ENCODE peak calls at places on chromosome 18, in six cellular contexts. One of them, this sample, is unnamed.

GRCh38 chr18:27599202-27599829 is 414.2 kb upstream of the CHST9 start:
- DNase-seq in H9: peak; percentile 50
- DNase-seq in mesenchymal stem cell: peak; percentile 51
- DNase-seq in IMR-90: peak; percentile 28
- DNase-seq in neuronal stem cell: peak; percentile 57
- DNase-seq in H1: no peak
- DNase-seq in this sample: peak; percentile 80

GRCh38 chr18:44701227-44701626 is 20.5 kb downstream of the SETBP1 start:
- DNase-seq in mesenchymal stem cell: no peak
- DNase-seq in H9: no peak
- DNase-seq in H1: no peak
- DNase-seq in IMR-90: no peak
- DNase-seq in neuronal stem cell: no peak
- DNase-seq in this sample: no peak

GRCh38 chr18:7618821-7619410 is 51.8 kb downstream of the PTPRM start:
- DNase-seq in H1: no peak
- DNase-seq in neuronal stem cell: peak; percentile 39
- DNase-seq in mesenchymal stem cell: no peak
- DNase-seq in IMR-90: no peak
- DNase-seq in H9: no peak
- DNase-seq in this sample: no peak

GRCh38 chr18:11387880-11388279 is 221.5 kb upstream of the SLC35G4 start:
- DNase-seq in neuronal stem cell: no peak
- DNase-seq in mesenchymal stem cell: peak; percentile 61
- DNase-seq in H1: no peak
- DNase-seq in H9: peak; percentile 46
- DNase-seq in IMR-90: peak; percentile 47
- DNase-seq in this sample: no peak

GRCh38 chr18:41072946-41073345 is 882.1 kb upstream of the PIK3C3 start:
- DNase-seq in H1: no peak
- DNase-seq in neuronal stem cell: no peak
- DNase-seq in IMR-90: peak; percentile 52
- DNase-seq in H9: no peak
- DNase-seq in mesenchymal stem cell: peak; percentile 32
- DNase-seq in this sample: peak; percentile 21

GRCh38 chr18:3652380-3653262 is 202.6 kb downstream of the TGIF1 start:
- DNase-seq in H1: peak; percentile 51
- DNase-seq in H9: peak; percentile 49
- DNase-seq in mesenchymal stem cell: peak; percentile 99
- DNase-seq in neuronal stem cell: no peak
- DNase-seq in IMR-90: peak; percentile 99
- DNase-seq in this sample: peak; percentile 96

GRCh38 chr18:28350821-28351220 is 173.9 kb upstream of the CDH2 start:
- DNase-seq in IMR-90: no peak
- DNase-seq in mesenchymal stem cell: no peak
- DNase-seq in neuronal stem cell: no peak
- DNase-seq in H9: peak; percentile 42
- DNase-seq in H1: no peak
- DNase-seq in this sample: no peak

GRCh38 chr18:74373428-74373827 is 57.8 kb downstream of the C18orf63 start:
- DNase-seq in neuronal stem cell: no peak
- DNase-seq in H1: no peak
- DNase-seq in H9: no peak
- DNase-seq in mesenchymal stem cell: no peak
- DNase-seq in IMR-90: no peak
- DNase-seq in this sample: no peak

GRCh38 chr18:56233595-56233994 is 404.8 kb downstream of the TXNL1 start:
- DNase-seq in H1: no peak
- DNase-seq in H9: no peak
- DNase-seq in IMR-90: peak; percentile 92
- DNase-seq in mesenchymal stem cell: peak; percentile 28
- DNase-seq in neuronal stem cell: no peak
- DNase-seq in this sample: no peak

GRCh38 chr18:39173022-39173421 is 1607.4 kb upstream of the CELF4 start:
- DNase-seq in H9: no peak
- DNase-seq in mesenchymal stem cell: no peak
- DNase-seq in neuronal stem cell: no peak
- DNase-seq in H1: no peak
- DNase-seq in IMR-90: no peak
- DNase-seq in this sample: peak; percentile 12

GRCh38 chr18:23227729-23228075 is 92.4 kb downstream of the CABLES1 start:
- DNase-seq in neuronal stem cell: no peak
- DNase-seq in H1: no peak
- DNase-seq in mesenchymal stem cell: no peak
- DNase-seq in IMR-90: no peak
- DNase-seq in H9: no peak
- DNase-seq in this sample: no peak

GRCh38 chr18:37639846-37640245 is 74.2 kb upstream of the CELF4 start:
- DNase-seq in H1: no peak
- DNase-seq in mesenchymal stem cell: no peak
- DNase-seq in H9: no peak
- DNase-seq in neuronal stem cell: no peak
- DNase-seq in IMR-90: no peak
- DNase-seq in this sample: peak; percentile 6

GRCh38 chr18:48929951-48930713 is 20.6 kb downstream of the SMAD7 start:
- DNase-seq in H1: no peak
- DNase-seq in neuronal stem cell: no peak
- DNase-seq in mesenchymal stem cell: peak; percentile 95
- DNase-seq in H9: no peak
- DNase-seq in IMR-90: peak; percentile 81
- DNase-seq in this sample: no peak

GRCh38 chr18:78905334-78905733 is 74.3 kb upstream of the SALL3 start:
- DNase-seq in H1: no peak
- DNase-seq in H9: no peak
- DNase-seq in neuronal stem cell: no peak
- DNase-seq in IMR-90: no peak
- DNase-seq in mesenchymal stem cell: no peak
- DNase-seq in this sample: no peak

GRCh38 chr18:11042247-11042646 is 107.1 kb downstream of the PIEZO2 start:
- DNase-seq in mesenchymal stem cell: peak; percentile 93
- DNase-seq in H1: no peak
- DNase-seq in H9: no peak
- DNase-seq in IMR-90: peak; percentile 84
- DNase-seq in neuronal stem cell: no peak
- DNase-seq in this sample: no peak

GRCh38 chr18:25832008-25832604 is 258.3 kb downstream of the SS18 start:
- DNase-seq in H1: peak; percentile 17
- DNase-seq in IMR-90: peak; percentile 61
- DNase-seq in mesenchymal stem cell: peak; percentile 68
- DNase-seq in neuronal stem cell: peak; percentile 51
- DNase-seq in H9: peak; percentile 66
- DNase-seq in this sample: peak; percentile 65

GRCh38 chr18:28715206-28715605 is 538.3 kb upstream of the CDH2 start:
- DNase-seq in H1: no peak
- DNase-seq in mesenchymal stem cell: no peak
- DNase-seq in IMR-90: no peak
- DNase-seq in neuronal stem cell: no peak
- DNase-seq in H9: no peak
- DNase-seq in this sample: no peak

GRCh38 chr18:48934708-48935432 is 15.9 kb downstream of the SMAD7 start:
- DNase-seq in H9: no peak
- DNase-seq in H1: no peak
- DNase-seq in IMR-90: no peak
- DNase-seq in mesenchymal stem cell: peak; percentile 35
- DNase-seq in neuronal stem cell: no peak
- DNase-seq in this sample: no peak

GRCh38 chr18:57759650-57760049 is 43.5 kb downstream of the ATP8B1 start:
- DNase-seq in IMR-90: no peak
- DNase-seq in H1: no peak
- DNase-seq in H9: no peak
- DNase-seq in mesenchymal stem cell: peak; percentile 47
- DNase-seq in neuronal stem cell: no peak
- DNase-seq in this sample: peak; percentile 94

GRCh38 chr18:43279015-43279758 is 1.9 kb upstream of the SYT4 start:
- DNase-seq in H1: no peak
- DNase-seq in mesenchymal stem cell: peak; percentile 57
- DNase-seq in neuronal stem cell: peak; percentile 66
- DNase-seq in IMR-90: no peak
- DNase-seq in H9: peak; percentile 59
- DNase-seq in this sample: no peak

GRCh38 chr18:51149605-51150429 is 47.7 kb downstream of the MEX3C start:
- DNase-seq in neuronal stem cell: no peak
- DNase-seq in IMR-90: peak; percentile 62
- DNase-seq in mesenchymal stem cell: peak; percentile 70
- DNase-seq in H1: no peak
- DNase-seq in H9: no peak
- DNase-seq in this sample: peak; percentile 82

GRCh38 chr18:74611791-74612190 is 14.1 kb downstream of the ZNF407 start:
- DNase-seq in H9: no peak
- DNase-seq in mesenchymal stem cell: no peak
- DNase-seq in IMR-90: no peak
- DNase-seq in H1: no peak
- DNase-seq in neuronal stem cell: no peak
- DNase-seq in this sample: no peak

GRCh38 chr18:56235773-56236115 is 402.6 kb downstream of the TXNL1 start:
- DNase-seq in IMR-90: no peak
- DNase-seq in mesenchymal stem cell: no peak
- DNase-seq in H9: no peak
- DNase-seq in neuronal stem cell: no peak
- DNase-seq in H1: no peak
- DNase-seq in this sample: no peak

GRCh38 chr18:59033361-59033760 is 106.3 kb upstream of the SEC11C start:
- DNase-seq in mesenchymal stem cell: peak; percentile 29
- DNase-seq in H9: no peak
- DNase-seq in neuronal stem cell: no peak
- DNase-seq in H1: no peak
- DNase-seq in IMR-90: peak; percentile 3
- DNase-seq in this sample: peak; percentile 98

GRCh38 chr18:9130806-9131205 is 5.8 kb upstream of the ANKRD12 start:
- DNase-seq in IMR-90: peak; percentile 43
- DNase-seq in neuronal stem cell: no peak
- DNase-seq in H1: no peak
- DNase-seq in mesenchymal stem cell: no peak
- DNase-seq in H9: no peak
- DNase-seq in this sample: no peak

GRCh38 chr18:63100626-63100900 is 219.0 kb downstream of the BCL2 start:
- DNase-seq in mesenchymal stem cell: no peak
- DNase-seq in IMR-90: no peak
- DNase-seq in H9: no peak
- DNase-seq in neuronal stem cell: no peak
- DNase-seq in H1: no peak
- DNase-seq in this sample: no peak

GRCh38 chr18:63099848-63100625 is 219.5 kb downstream of the BCL2 start:
- DNase-seq in H9: no peak
- DNase-seq in H1: no peak
- DNase-seq in IMR-90: no peak
- DNase-seq in neuronal stem cell: no peak
- DNase-seq in mesenchymal stem cell: no peak
- DNase-seq in this sample: peak; percentile 57

GRCh38 chr18:63102941-63103744 is 216.4 kb downstream of the BCL2 start:
- DNase-seq in neuronal stem cell: no peak
- DNase-seq in H9: no peak
- DNase-seq in H1: no peak
- DNase-seq in mesenchymal stem cell: no peak
- DNase-seq in IMR-90: no peak
- DNase-seq in this sample: no peak

GRCh38 chr18:63099026-63099840 is 220.3 kb downstream of the BCL2 start:
- DNase-seq in H1: no peak
- DNase-seq in mesenchymal stem cell: no peak
- DNase-seq in H9: no peak
- DNase-seq in neuronal stem cell: no peak
- DNase-seq in IMR-90: no peak
- DNase-seq in this sample: peak; percentile 71

DNA sequence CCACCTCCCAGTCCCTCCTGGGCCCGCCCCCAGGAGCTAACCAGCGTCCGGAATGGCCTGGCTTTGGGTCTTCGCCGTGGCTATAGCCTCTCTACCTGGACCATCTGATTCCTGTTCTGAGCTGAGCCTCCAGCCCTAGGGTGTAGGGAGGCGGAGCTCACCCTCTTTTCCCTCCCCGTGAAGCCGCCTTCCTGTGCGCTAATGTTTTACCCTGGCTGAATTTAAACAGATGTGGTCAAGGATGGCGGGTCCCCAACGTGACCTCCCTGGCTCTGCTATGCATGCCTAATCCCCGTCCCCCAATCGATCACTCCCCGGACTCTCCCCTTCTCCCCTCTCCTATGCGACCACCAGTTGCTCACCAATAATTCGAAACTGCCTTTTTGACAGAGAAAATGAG is 217.8 kb downstream of the BCL2 start:
- DNase-seq in neuronal stem cell: no peak
- DNase-seq in H9: no peak
- DNase-seq in mesenchymal stem cell: no peak
- DNase-seq in H1: no peak
- DNase-seq in IMR-90: no peak
- DNase-seq in this sample: no peak
- H3K14ac ChIP-seq in neuronal stem cell: no peak overlapping the region
- H3K14ac ChIP-seq in H9: no peak overlapping the region
- H3K14ac ChIP-seq in mesenchymal stem cell: no peak overlapping the region
- H3K14ac ChIP-seq in H1: no peak overlapping the region
- H3K14ac ChIP-seq in IMR-90: no peak overlapping the region
- H3K14ac ChIP-seq in this sample: no peak overlapping the region

DNA sequence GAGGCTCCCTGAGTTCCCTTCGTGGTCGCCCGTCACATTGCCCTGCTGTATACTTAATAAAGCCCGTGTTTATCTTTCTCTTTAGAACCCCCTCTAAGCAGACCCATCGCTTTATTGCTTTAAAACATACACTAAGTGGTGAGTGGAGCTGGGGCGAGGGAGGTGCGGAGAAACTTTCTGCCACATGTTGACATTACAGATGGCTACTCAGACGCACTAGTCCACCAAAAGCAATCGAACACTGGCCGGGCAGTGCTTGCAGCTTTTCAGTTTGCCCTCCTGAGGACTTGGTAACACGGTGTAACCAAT is 859 bp upstream of the COLEC12 start:
- DNase-seq in neuronal stem cell: no peak
- DNase-seq in H1: no peak
- DNase-seq in mesenchymal stem cell: no peak
- DNase-seq in IMR-90: no peak
- DNase-seq in H9: no peak
- DNase-seq in this sample: no peak
- H3K9ac ChIP-seq in neuronal stem cell: peak overlapping the region; percentile 15
- H3K9ac ChIP-seq in H1: no peak overlapping the region
- H3K9ac ChIP-seq in mesenchymal stem cell: no peak overlapping the region
- H3K9ac ChIP-seq in IMR-90: no peak overlapping the region
- H3K9ac ChIP-seq in H9: no peak overlapping the region
- H3K9ac ChIP-seq in this sample: no peak overlapping the region

GRCh38 chr18:13422541-13423147 is 204.1 kb downstream of the LDLRAD4 start:
- DNase-seq in IMR-90: no peak
- DNase-seq in H1: no peak
- DNase-seq in mesenchymal stem cell: no peak
- DNase-seq in neuronal stem cell: no peak
- DNase-seq in H9: no peak
- DNase-seq in this sample: no peak
- H3K14ac ChIP-seq in IMR-90: no peak overlapping the region
- H3K14ac ChIP-seq in H1: no peak overlapping the region
- H3K14ac ChIP-seq in mesenchymal stem cell: no peak overlapping the region
- H3K14ac ChIP-seq in neuronal stem cell: no peak overlapping the region
- H3K14ac ChIP-seq in H9: no peak overlapping the region
- H3K14ac ChIP-seq in this sample: no peak overlapping the region

DNA sequence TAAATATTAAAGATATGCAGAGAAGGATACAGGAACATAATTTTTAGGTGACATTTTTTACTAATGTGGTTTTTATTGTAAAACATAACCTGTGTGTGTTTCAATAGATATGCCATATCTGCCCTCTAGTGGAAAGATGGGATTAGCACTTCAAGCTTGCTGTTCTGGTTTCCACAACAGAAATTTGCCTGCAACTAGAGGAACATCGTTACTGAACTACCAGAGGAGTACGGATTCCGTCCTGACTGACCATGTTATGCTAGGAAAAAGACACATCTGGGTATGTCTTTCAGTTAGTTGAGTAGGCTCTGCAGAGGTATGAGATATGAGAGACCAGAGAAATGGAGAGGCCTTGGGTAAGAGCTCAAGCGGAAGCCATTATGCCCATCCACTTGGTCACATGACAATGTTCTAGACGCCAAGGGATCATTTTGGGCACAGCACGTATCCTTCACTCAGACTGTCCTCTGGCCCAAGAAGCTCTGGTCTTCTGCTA is 104.9 kb downstream of the MBD2 start:
- DNase-seq in H9: peak; percentile 44
- DNase-seq in mesenchymal stem cell: peak; percentile 60
- DNase-seq in H1: no peak
- DNase-seq in neuronal stem cell: peak; percentile 44
- DNase-seq in IMR-90: peak; percentile 59
- DNase-seq in this sample: peak; percentile 15
- H3K9ac ChIP-seq in H9: no peak overlapping the region
- H3K9ac ChIP-seq in mesenchymal stem cell: peak overlapping the region; percentile 67
- H3K9ac ChIP-seq in H1: no peak overlapping the region
- H3K9ac ChIP-seq in neuronal stem cell: no peak overlapping the region
- H3K9ac ChIP-seq in IMR-90: no peak overlapping the region
- H3K9ac ChIP-seq in this sample: no peak overlapping the region

This sample was measured in trophoblast cell.